ENCODE peak calls at places on chromosome 3, in seven cellular contexts. D is CD8-positive, alpha-beta memory T cell; V is stimulated activated CD4-positive, alpha-beta T cell treated with anti-CD3 and anti-CD28 coated beads, Interleukin-2, amount 100 ng/mL, for 48 hours; R is glutamatergic neuron; F is HEK293T; T is fibroblast of the conjunctiva; J is GM03348. E is an unnamed sample.

GRCh38 chr3:13266651-13267347 is 153.3 kb downstream of the NUP210 start:
- DNase-seq in D (no peak), V (no peak), R (peak; percentile 10), F (no peak), T (no peak), J (no peak), E (no peak)

GRCh38 chr3:64685800-64686445 is 1.9 kb downstream of the ADAMTS9 start:
- DNase-seq in D (no peak), V (no peak), R (peak; percentile 63), F (peak; percentile 73), T (peak; percentile 83), J (peak; percentile 95), E (peak; percentile 94)

GRCh38 chr3:53149006-53149690 is 11.9 kb upstream of the PRKCD start:
- DNase-seq in D (no peak), V (no peak), R (no peak), F (no peak), T (no peak), J (no peak), E (no peak)

GRCh38 chr3:83968386-83968785 is 990.4 kb upstream of the CADM2 start:
- DNase-seq in D (no peak), V (no peak), R (no peak), F (no peak), T (no peak), J (no peak), E (no peak)

GRCh38 chr3:175310046-175310445 is 450.9 kb downstream of the NAALADL2 start:
- DNase-seq in D (no peak), V (no peak), R (no peak), F (no peak), T (no peak), J (no peak), E (no peak)

GRCh38 chr3:79154861-79155260 is 612.9 kb downstream of the ROBO1 start:
- DNase-seq in D (no peak), V (no peak), R (no peak), F (no peak), T (no peak), J (no peak), E (no peak)

GRCh38 chr3:45409921-45410320 is 21.5 kb downstream of the LARS2 start:
- DNase-seq in D (no peak), V (no peak), R (no peak), F (no peak), T (peak; percentile 42), J (no peak), E (no peak)

GRCh38 chr3:53806182-53807116 is 39.8 kb downstream of the CHDH start:
- DNase-seq in D (no peak), V (no peak), R (peak; percentile 5), F (no peak), T (no peak), J (peak; percentile 89), E (no peak)

GRCh38 chr3:192889694-192890093 is 28.0 kb downstream of the MB21D2 start:
- DNase-seq in D (no peak), V (no peak), R (no peak), F (no peak), T (no peak), J (no peak), E (no peak)

GRCh38 chr3:70824785-70825184 is 512.3 kb upstream of the MDFIC2 start:
- DNase-seq in D (no peak), V (no peak), R (no peak), F (no peak), T (peak; percentile 56), J (peak; percentile 59), E (no peak)

GRCh38 chr3:15953841-15954240 is 156.1 kb upstream of the ANKRD28 start:
- DNase-seq in D (no peak), V (no peak), R (no peak), F (no peak), T (no peak), J (no peak), E (no peak)

GRCh38 chr3:89098173-89098572 is 9.2 kb upstream of the EPHA3 start:
- DNase-seq in D (no peak), V (no peak), R (no peak), F (no peak), T (no peak), J (no peak), E (no peak)

GRCh38 chr3:52532838-52533622 is 627 bp downstream of the NT5DC2 start:
- DNase-seq in D (peak; percentile 26), V (peak; percentile 25), R (peak; percentile 53), F (peak; percentile 19), T (no peak), J (peak; percentile 70), E (no peak)

GRCh38 chr3:33064929-33065328 is 32.0 kb downstream of the GLB1 start:
- DNase-seq in D (no peak), V (no peak), R (no peak), F (no peak), T (no peak), J (no peak), E (no peak)

GRCh38 chr3:133887951-133888703 is 7.6 kb downstream of the RAB6B start:
- DNase-seq in D (no peak), V (no peak), R (no peak), F (peak; percentile 1), T (no peak), J (peak; percentile 4), E (no peak)

GRCh38 chr3:183988216-183988790 is 29.4 kb downstream of the ABCC5 start:
- DNase-seq in D (no peak), V (no peak), R (no peak), F (no peak), T (no peak), J (peak; percentile 22), E (no peak)

GRCh38 chr3:79018671-79019136 is 749.1 kb downstream of the ROBO1 start:
- DNase-seq in D (no peak), V (no peak), R (peak; percentile 71), F (no peak), T (no peak), J (peak; percentile 73), E (peak; percentile 77)

GRCh38 chr3:187104956-187105355 is 34.3 kb downstream of the RPL39L start:
- DNase-seq in D (no peak), V (no peak), R (no peak), F (no peak), T (no peak), J (peak; percentile 59), E (no peak)

GRCh38 chr3:179450901-179451334 is 352 bp downstream of the GNB4 start:
- DNase-seq in D (no peak), V (peak; percentile 6), R (no peak), F (peak; percentile 9), T (no peak), J (peak; percentile 85), E (peak; percentile 24)

E was measured in BE2C.